ENCODE peak calls at places on chromosomes 11 and 22, in eight cellular contexts. B is HT1080; V is COR-L47; G is activated T-helper 1 cell treated with anti-CD3 and anti-CD28 coated beads, Interleukin-12 subunit alpha, Interleukin-12 subunit beta, Interleukin-2, Interleukin-4 antibody, amounts not matched to agents 30 ng/mL and 10 ng/mL and 1 ng/mL, durations not matched to agents 14 hours and 24 hours and 36 hours; J is substantia nigra; H is dorsolateral prefrontal cortex; U is stimulated activated CD4-positive, alpha-beta T cell treated with anti-CD3 and anti-CD28 coated beads, TNF-alpha, amount 100 ng/mL, for 48 hours; F is NCI-H345. W is an unnamed sample.

GRCh38 chr22:39117585-39118191 is 20.6 kb downstream of the APOBEC3H start:
- DNase-seq in B (peak), V (peak), G (peak), J (no peak), H (no peak), U (peak), F (peak), W (peak)

GRCh38 chr11:103794262-103794661 is 242.2 kb upstream of the DDI1 start:
- DNase-seq in B (no peak), V (no peak), G (no peak), J (no peak), H (no peak), U (no peak), F (no peak), W (no peak)

GRCh38 chr11:72745511-72745910 is 6.7 kb downstream of the ARAP1 start:
- DNase-seq in B (no peak), V (no peak), G (no peak), J (no peak), H (no peak), U (no peak), F (no peak), W (no peak)

GRCh38 chr22:48976556-48977535 is 850.8 kb downstream of the BRD1 start:
- DNase-seq in B (no peak), V (no peak), G (no peak), J (no peak), H (no peak), U (no peak), F (peak), W (no peak)

GRCh38 chr22:28980326-28980725 is 81.3 kb downstream of the C22orf31 start:
- DNase-seq in B (no peak), V (no peak), G (no peak), J (no peak), H (no peak), U (no peak), F (no peak), W (no peak)

GRCh38 chr22:48369789-48370507 is 1457.7 kb downstream of the BRD1 start:
- DNase-seq in B (no peak), V (no peak), G (no peak), J (no peak), H (no peak), U (no peak), F (peak), W (no peak)

GRCh38 chr11:12148882-12149281 is 38.5 kb downstream of the MICAL2 start:
- DNase-seq in B (no peak), V (no peak), G (no peak), J (no peak), H (no peak), U (no peak), F (no peak), W (no peak)

GRCh38 chr11:104073950-104074349 is 37.5 kb downstream of the DDI1 start:
- DNase-seq in B (peak), V (no peak), G (no peak), J (no peak), H (no peak), U (no peak), F (no peak), W (peak)

GRCh38 chr22:35384973-35385588 is 4.2 kb downstream of the HMOX1 start:
- DNase-seq in B (no peak), V (no peak), G (no peak), J (no peak), H (no peak), U (no peak), F (no peak), W (no peak)

GRCh38 chr11:58900479-58901420 is 38.5 kb upstream of the GLYATL1 start:
- DNase-seq in B (peak), V (peak), G (peak), J (peak), H (peak), U (peak), F (no peak), W (peak)

GRCh38 chr11:46386674-46387073 is 4.9 kb downstream of the CHRM4 start:
- DNase-seq in B (peak), V (no peak), G (no peak), J (no peak), H (no peak), U (no peak), F (no peak), W (no peak)

GRCh38 chr11:66429983-66430602 is 8.6 kb downstream of the MRPL11 start:
- DNase-seq in B (peak), V (peak), G (peak), J (no peak), H (peak), U (peak), F (peak), W (peak)

GRCh38 chr11:65156926-65157325 is 13.1 kb upstream of the SPDYC start:
- DNase-seq in B (no peak), V (no peak), G (no peak), J (no peak), H (no peak), U (no peak), F (no peak), W (no peak)

GRCh38 chr22:36872866-36873498 is 12.2 kb downstream of the NCF4 start:
- DNase-seq in B (no peak), V (no peak), G (no peak), J (no peak), H (no peak), U (no peak), F (no peak), W (no peak)

GRCh38 chr22:38314140-38314991 is 2.9 kb downstream of the CSNK1E start:
- DNase-seq in B (peak), V (no peak), G (no peak), J (no peak), H (no peak), U (no peak), F (no peak), W (no peak)

GRCh38 chr11:111530091-111530490 is 10.4 kb upstream of the LAYN start:
- DNase-seq in B (no peak), V (no peak), G (no peak), J (no peak), H (no peak), U (no peak), F (no peak), W (no peak)

GRCh38 chr11:122524532-122524882 is 131.0 kb upstream of the UBASH3B start:
- DNase-seq in B (no peak), V (no peak), G (no peak), J (no peak), H (no peak), U (no peak), F (no peak), W (no peak)

GRCh38 chr11:76773921-76774361 is 9.2 kb upstream of the TSKU start:
- DNase-seq in B (no peak), V (no peak), G (no peak), J (no peak), H (no peak), U (no peak), F (no peak), W (no peak)

GRCh38 chr22:33328789-33329296 is 270.7 kb upstream of the SYN3 start:
- DNase-seq in B (peak), V (no peak), G (no peak), J (no peak), H (no peak), U (no peak), F (no peak), W (no peak)

GRCh38 chr11:28289444-28289843 is 181.3 kb downstream of the METTL15 start:
- DNase-seq in B (no peak), V (no peak), G (no peak), J (no peak), H (no peak), U (no peak), F (no peak), W (no peak)

GRCh38 chr11:18741783-18742182 is 15.8 kb upstream of the IGSF22 start:
- DNase-seq in B (no peak), V (no peak), G (no peak), J (no peak), H (no peak), U (no peak), F (no peak), W (no peak)